ENCODE peak calls at places on chromosomes 1 and 21, in six cellular contexts. One of them, this sample, is unnamed.

GRCh38 chr1:44811714-44812151 is 3.4 kb downstream of the BTBD19 start:
- DNase-seq in T-helper 22 cell: no peak
- DNase-seq in lung: no peak
- DNase-seq in CD4-positive, CD25-positive, alpha-beta regulatory T cell: no peak
- DNase-seq in GF-D8: no peak
- DNase-seq in AG09319: peak
- DNase-seq in this sample: no peak

GRCh38 chr1:230332429-230333088 is 93.6 kb downstream of the PGBD5 start:
- DNase-seq in T-helper 22 cell: no peak
- DNase-seq in lung: no peak
- DNase-seq in CD4-positive, CD25-positive, alpha-beta regulatory T cell: no peak
- DNase-seq in GF-D8: no peak
- DNase-seq in AG09319: no peak
- DNase-seq in this sample: no peak

GRCh38 chr1:71561729-71562128 is 480.9 kb upstream of the ZRANB2 start:
- DNase-seq in T-helper 22 cell: no peak
- DNase-seq in lung: no peak
- DNase-seq in CD4-positive, CD25-positive, alpha-beta regulatory T cell: no peak
- DNase-seq in GF-D8: no peak
- DNase-seq in AG09319: no peak
- DNase-seq in this sample: peak

GRCh38 chr1:176696109-176696508 is 233.1 kb downstream of the PAPPA2 start:
- DNase-seq in T-helper 22 cell: no peak
- DNase-seq in lung: no peak
- DNase-seq in CD4-positive, CD25-positive, alpha-beta regulatory T cell: no peak
- DNase-seq in GF-D8: no peak
- DNase-seq in AG09319: no peak
- DNase-seq in this sample: peak

GRCh38 chr1:34549199-34549598 is 205.6 kb upstream of the GJB5 start:
- DNase-seq in T-helper 22 cell: no peak
- DNase-seq in lung: no peak
- DNase-seq in CD4-positive, CD25-positive, alpha-beta regulatory T cell: no peak
- DNase-seq in GF-D8: no peak
- DNase-seq in AG09319: no peak
- DNase-seq in this sample: no peak

GRCh38 chr1:37020653-37021277 is 13.6 kb downstream of the GRIK3 start:
- DNase-seq in T-helper 22 cell: no peak
- DNase-seq in lung: no peak
- DNase-seq in CD4-positive, CD25-positive, alpha-beta regulatory T cell: peak
- DNase-seq in GF-D8: no peak
- DNase-seq in AG09319: no peak
- DNase-seq in this sample: no peak

GRCh38 chr1:163528710-163529348 is 207.1 kb downstream of the NUF2 start:
- DNase-seq in T-helper 22 cell: no peak
- DNase-seq in lung: no peak
- DNase-seq in CD4-positive, CD25-positive, alpha-beta regulatory T cell: peak
- DNase-seq in GF-D8: no peak
- DNase-seq in AG09319: no peak
- DNase-seq in this sample: peak

GRCh38 chr21:40160911-40161310 is 293.7 kb downstream of the PCP4 start:
- DNase-seq in T-helper 22 cell: no peak
- DNase-seq in lung: no peak
- DNase-seq in CD4-positive, CD25-positive, alpha-beta regulatory T cell: no peak
- DNase-seq in GF-D8: no peak
- DNase-seq in AG09319: no peak
- DNase-seq in this sample: no peak

GRCh38 chr1:5998906-5999301 is 6.7 kb upstream of the NPHP4 start:
- DNase-seq in T-helper 22 cell: no peak
- DNase-seq in lung: no peak
- DNase-seq in CD4-positive, CD25-positive, alpha-beta regulatory T cell: no peak
- DNase-seq in GF-D8: no peak
- DNase-seq in AG09319: no peak
- DNase-seq in this sample: no peak

GRCh38 chr1:109046671-109047070 is 4.8 kb upstream of the WDR47 start:
- DNase-seq in T-helper 22 cell: no peak
- DNase-seq in lung: no peak
- DNase-seq in CD4-positive, CD25-positive, alpha-beta regulatory T cell: no peak
- DNase-seq in GF-D8: no peak
- DNase-seq in AG09319: no peak
- DNase-seq in this sample: no peak

GRCh38 chr1:185652348-185652747 is 81.8 kb upstream of the HMCN1 start:
- DNase-seq in T-helper 22 cell: no peak
- DNase-seq in lung: no peak
- DNase-seq in CD4-positive, CD25-positive, alpha-beta regulatory T cell: peak
- DNase-seq in GF-D8: no peak
- DNase-seq in AG09319: no peak
- DNase-seq in this sample: no peak

GRCh38 chr1:98315309-98315708 is 346.2 kb upstream of the SNX7 start:
- DNase-seq in T-helper 22 cell: no peak
- DNase-seq in lung: no peak
- DNase-seq in CD4-positive, CD25-positive, alpha-beta regulatory T cell: no peak
- DNase-seq in GF-D8: no peak
- DNase-seq in AG09319: peak
- DNase-seq in this sample: peak

GRCh38 chr1:170581041-170581440 is 49.1 kb downstream of the GORAB start:
- DNase-seq in T-helper 22 cell: no peak
- DNase-seq in lung: no peak
- DNase-seq in CD4-positive, CD25-positive, alpha-beta regulatory T cell: no peak
- DNase-seq in GF-D8: no peak
- DNase-seq in AG09319: no peak
- DNase-seq in this sample: no peak

GRCh38 chr1:186859995-186860394 is 31.2 kb downstream of the PLA2G4A start:
- DNase-seq in T-helper 22 cell: no peak
- DNase-seq in lung: no peak
- DNase-seq in CD4-positive, CD25-positive, alpha-beta regulatory T cell: no peak
- DNase-seq in GF-D8: no peak
- DNase-seq in AG09319: no peak
- DNase-seq in this sample: no peak

GRCh38 chr1:184021666-184022198 is 15.8 kb downstream of the COLGALT2 start:
- DNase-seq in T-helper 22 cell: no peak
- DNase-seq in lung: no peak
- DNase-seq in CD4-positive, CD25-positive, alpha-beta regulatory T cell: no peak
- DNase-seq in GF-D8: no peak
- DNase-seq in AG09319: no peak
- DNase-seq in this sample: peak

GRCh38 chr1:48916121-48917069 is 139.7 kb upstream of the BEND5 start:
- DNase-seq in T-helper 22 cell: no peak
- DNase-seq in lung: no peak
- DNase-seq in CD4-positive, CD25-positive, alpha-beta regulatory T cell: no peak
- DNase-seq in GF-D8: no peak
- DNase-seq in AG09319: peak
- DNase-seq in this sample: peak

GRCh38 chr1:213325482-213325881 is 274.4 kb downstream of the RPS6KC1 start:
- DNase-seq in T-helper 22 cell: no peak
- DNase-seq in lung: no peak
- DNase-seq in CD4-positive, CD25-positive, alpha-beta regulatory T cell: no peak
- DNase-seq in GF-D8: no peak
- DNase-seq in AG09319: no peak
- DNase-seq in this sample: no peak

GRCh38 chr1:30189818-30190480 is 533.4 kb downstream of the MATN1 start:
- DNase-seq in T-helper 22 cell: no peak
- DNase-seq in lung: peak
- DNase-seq in CD4-positive, CD25-positive, alpha-beta regulatory T cell: no peak
- DNase-seq in GF-D8: no peak
- DNase-seq in AG09319: no peak
- DNase-seq in this sample: no peak

GRCh38 chr1:20634594-20635084 is 1.4 kb downstream of the PINK1 start:
- DNase-seq in T-helper 22 cell: no peak
- DNase-seq in lung: peak
- DNase-seq in CD4-positive, CD25-positive, alpha-beta regulatory T cell: peak
- DNase-seq in GF-D8: peak
- DNase-seq in AG09319: no peak
- DNase-seq in this sample: peak

GRCh38 chr1:246760426-246761347 is 36.5 kb downstream of the SCCPDH start:
- DNase-seq in T-helper 22 cell: no peak
- DNase-seq in lung: no peak
- DNase-seq in CD4-positive, CD25-positive, alpha-beta regulatory T cell: no peak
- DNase-seq in GF-D8: no peak
- DNase-seq in AG09319: no peak
- DNase-seq in this sample: no peak

GRCh38 chr1:114131526-114132220 is 22.0 kb downstream of the SYT6 start:
- DNase-seq in T-helper 22 cell: no peak
- DNase-seq in lung: no peak
- DNase-seq in CD4-positive, CD25-positive, alpha-beta regulatory T cell: no peak
- DNase-seq in GF-D8: no peak
- DNase-seq in AG09319: no peak
- DNase-seq in this sample: no peak

GRCh38 chr1:186375929-186376330 is 292 bp downstream of the ODR4 start:
- DNase-seq in T-helper 22 cell: no peak
- DNase-seq in lung: no peak
- DNase-seq in CD4-positive, CD25-positive, alpha-beta regulatory T cell: no peak
- DNase-seq in GF-D8: no peak
- DNase-seq in AG09319: no peak
- DNase-seq in this sample: no peak

GRCh38 chr1:52867060-52867845 is 24.7 kb downstream of the ZYG11A start:
- DNase-seq in T-helper 22 cell: no peak
- DNase-seq in lung: no peak
- DNase-seq in CD4-positive, CD25-positive, alpha-beta regulatory T cell: peak
- DNase-seq in GF-D8: no peak
- DNase-seq in AG09319: no peak
- DNase-seq in this sample: no peak

GRCh38 chr21:42319368-42319767 is 4.2 kb upstream of the TFF3 start:
- DNase-seq in T-helper 22 cell: no peak
- DNase-seq in lung: no peak
- DNase-seq in CD4-positive, CD25-positive, alpha-beta regulatory T cell: peak
- DNase-seq in GF-D8: peak
- DNase-seq in AG09319: no peak
- DNase-seq in this sample: no peak

GRCh38 chr1:232531291-232531690 is 98.6 kb downstream of the SIPA1L2 start:
- DNase-seq in T-helper 22 cell: no peak
- DNase-seq in lung: no peak
- DNase-seq in CD4-positive, CD25-positive, alpha-beta regulatory T cell: no peak
- DNase-seq in GF-D8: no peak
- DNase-seq in AG09319: no peak
- DNase-seq in this sample: no peak

GRCh38 chr1:914891-915280 is 8.8 kb upstream of the SAMD11 start:
- DNase-seq in T-helper 22 cell: no peak
- DNase-seq in lung: no peak
- DNase-seq in CD4-positive, CD25-positive, alpha-beta regulatory T cell: no peak
- DNase-seq in GF-D8: no peak
- DNase-seq in AG09319: no peak
- DNase-seq in this sample: no peak

GRCh38 chr1:10530281-10530740 is 55.6 kb downstream of the PEX14 start:
- DNase-seq in T-helper 22 cell: no peak
- DNase-seq in lung: peak
- DNase-seq in CD4-positive, CD25-positive, alpha-beta regulatory T cell: no peak
- DNase-seq in GF-D8: no peak
- DNase-seq in AG09319: no peak
- DNase-seq in this sample: peak

GRCh38 chr1:39001516-39002389 is 10.7 kb downstream of the AKIRIN1 start:
- DNase-seq in T-helper 22 cell: no peak
- DNase-seq in lung: no peak
- DNase-seq in CD4-positive, CD25-positive, alpha-beta regulatory T cell: no peak
- DNase-seq in GF-D8: no peak
- DNase-seq in AG09319: no peak
- DNase-seq in this sample: no peak

GRCh38 chr1:70436617-70437236 is 25.7 kb downstream of the CTH start:
- DNase-seq in T-helper 22 cell: no peak
- DNase-seq in lung: no peak
- DNase-seq in CD4-positive, CD25-positive, alpha-beta regulatory T cell: no peak
- DNase-seq in GF-D8: no peak
- DNase-seq in AG09319: peak
- DNase-seq in this sample: no peak

GRCh38 chr21:43984905-43985689 is 27.0 kb upstream of the TRAPPC10 start:
- DNase-seq in T-helper 22 cell: no peak
- DNase-seq in lung: no peak
- DNase-seq in CD4-positive, CD25-positive, alpha-beta regulatory T cell: no peak
- DNase-seq in GF-D8: no peak
- DNase-seq in AG09319: no peak
- DNase-seq in this sample: no peak

GRCh38 chr1:168468042-168468809 is 75.6 kb downstream of the XCL2 start:
- DNase-seq in T-helper 22 cell: no peak
- DNase-seq in lung: no peak
- DNase-seq in CD4-positive, CD25-positive, alpha-beta regulatory T cell: no peak
- DNase-seq in GF-D8: no peak
- DNase-seq in AG09319: no peak
- DNase-seq in this sample: peak

GRCh38 chr1:117396074-117396473 is 28.8 kb downstream of the MAN1A2 start:
- DNase-seq in T-helper 22 cell: no peak
- DNase-seq in lung: no peak
- DNase-seq in CD4-positive, CD25-positive, alpha-beta regulatory T cell: no peak
- DNase-seq in GF-D8: no peak
- DNase-seq in AG09319: no peak
- DNase-seq in this sample: no peak

GRCh38 chr1:45230537-45230936 is 24.1 kb upstream of the ZSWIM5 start:
- DNase-seq in T-helper 22 cell: no peak
- DNase-seq in lung: no peak
- DNase-seq in CD4-positive, CD25-positive, alpha-beta regulatory T cell: peak
- DNase-seq in GF-D8: no peak
- DNase-seq in AG09319: no peak
- DNase-seq in this sample: no peak

GRCh38 chr21:37263827-37264226 is 3.3 kb downstream of the VPS26C start:
- DNase-seq in T-helper 22 cell: no peak
- DNase-seq in lung: no peak
- DNase-seq in CD4-positive, CD25-positive, alpha-beta regulatory T cell: no peak
- DNase-seq in GF-D8: no peak
- DNase-seq in AG09319: no peak
- DNase-seq in this sample: no peak

GRCh38 chr1:41502912-41503311 is 18.4 kb upstream of the EDN2 start:
- DNase-seq in T-helper 22 cell: no peak
- DNase-seq in lung: no peak
- DNase-seq in CD4-positive, CD25-positive, alpha-beta regulatory T cell: no peak
- DNase-seq in GF-D8: no peak
- DNase-seq in AG09319: no peak
- DNase-seq in this sample: no peak

GRCh38 chr1:47225430-47226100 is 6.5 kb downstream of the TAL1 start:
- DNase-seq in T-helper 22 cell: no peak
- DNase-seq in lung: no peak
- DNase-seq in CD4-positive, CD25-positive, alpha-beta regulatory T cell: no peak
- DNase-seq in GF-D8: no peak
- DNase-seq in AG09319: no peak
- DNase-seq in this sample: peak